ENCODE peak calls at places on chromosomes 13 and 19, in four cellular contexts. M is effector CD4-positive, alpha-beta T cell; O is testis; J is small intestine. I is an unnamed sample.

GRCh38 chr13:104301216-104301975 is 1235.2 kb upstream of the SLC10A2 start:
- DNase-seq in M (no peak), O (no peak), J (no peak), I (no peak)

GRCh38 chr19:4391701-4392543 is 8.4 kb downstream of the SH3GL1 start:
- DNase-seq in M (no peak), O (no peak), J (peak), I (no peak)

GRCh38 chr13:114019367-114019766 is 45.5 kb upstream of the C13orf46 start:
- DNase-seq in M (no peak), O (peak), J (no peak), I (no peak)

GRCh38 chr19:44696939-44697669 is 1.8 kb upstream of the CEACAM16 start:
- DNase-seq in M (no peak), O (no peak), J (no peak), I (no peak)

GRCh38 chr19:49422407-49423277 is 599 bp downstream of the PTH2 start:
- DNase-seq in M (no peak), O (peak), J (no peak), I (no peak)

GRCh38 chr19:34362679-34363069 is 2.3 kb upstream of the GPI start:
- DNase-seq in M (no peak), O (no peak), J (no peak), I (no peak)

GRCh38 chr19:29293736-29294342 is 80.9 kb upstream of the UQCRFS1 start:
- DNase-seq in M (no peak), O (no peak), J (no peak), I (no peak)

GRCh38 chr19:32324631-32325215 is 20.7 kb upstream of the ZNF507 start:
- DNase-seq in M (no peak), O (no peak), J (no peak), I (peak)

GRCh38 chr19:40433391-40434216 is 7.8 kb upstream of the SERTAD1 start:
- DNase-seq in M (peak), O (peak), J (peak), I (peak)

GRCh38 chr19:55197531-55197930 is 11.8 kb downstream of the PTPRH start:
- DNase-seq in M (no peak), O (no peak), J (no peak), I (no peak)

GRCh38 chr13:29454931-29455481 is 140.5 kb downstream of the SLC7A1 start:
- DNase-seq in M (no peak), O (no peak), J (peak), I (no peak)

GRCh38 chr13:42539670-42540069 is 34.3 kb upstream of the TNFSF11 start:
- DNase-seq in M (no peak), O (no peak), J (no peak), I (no peak)

GRCh38 chr19:54147676-54148075 is 10.1 kb downstream of the CNOT3 start:
- DNase-seq in M (no peak), O (no peak), J (no peak), I (no peak)

GRCh38 chr13:39913928-39914327 is 258.5 kb downstream of the COG6 start:
- DNase-seq in M (no peak), O (peak), J (no peak), I (no peak)

GRCh38 chr13:70568571-70568970 is 460.3 kb upstream of the KLHL1 start:
- DNase-seq in M (no peak), O (no peak), J (peak), I (peak)

GRCh38 chr19:49340069-49340864 is 5.1 kb downstream of the CD37 start:
- DNase-seq in M (no peak), O (peak), J (peak), I (no peak)

GRCh38 chr19:55484571-55485438 is at the start of gene NAT14:
- DNase-seq in M (peak), O (peak), J (no peak), I (peak)

GRCh38 chr13:33125821-33126570 is 109.8 kb downstream of the KL start:
- DNase-seq in M (no peak), O (peak), J (peak), I (no peak)

GRCh38 chr19:38793186-38793585 is 4.2 kb downstream of the LGALS7B start:
- DNase-seq in M (no peak), O (no peak), J (no peak), I (no peak)

GRCh38 chr19:41192574-41193419 is at the start of gene CYP2S1:
- DNase-seq in M (no peak), O (no peak), J (peak), I (no peak)

GRCh38 chr13:29888306-29888705 is 37.9 kb upstream of the UBL3 start:
- DNase-seq in M (no peak), O (no peak), J (no peak), I (no peak)

GRCh38 chr13:97284558-97284957 is 62.4 kb downstream of the MBNL2 start:
- DNase-seq in M (no peak), O (no peak), J (no peak), I (no peak)

GRCh38 chr19:58054792-58055482 is 4.1 kb upstream of the ZNF135 start:
- DNase-seq in M (no peak), O (peak), J (no peak), I (peak)

GRCh38 chr13:44093607-44094583 is 214.2 kb downstream of the LACC1 start:
- DNase-seq in M (no peak), O (no peak), J (no peak), I (no peak)

GRCh38 chr13:82062772-82063171 is 1721.8 kb upstream of the SPRY2 start:
- DNase-seq in M (no peak), O (no peak), J (no peak), I (no peak)

GRCh38 chr13:24910502-24911134 is 146.6 kb downstream of the RNF17 start:
- DNase-seq in M (no peak), O (no peak), J (peak), I (no peak)

GRCh38 chr13:75402787-75403186 is 79.2 kb downstream of the TBC1D4 start:
- DNase-seq in M (no peak), O (no peak), J (no peak), I (no peak)

GRCh38 chr19:4722671-4723464 is 774 bp downstream of the DPP9 start:
- DNase-seq in M (no peak), O (peak), J (peak), I (peak)

GRCh38 chr13:106851251-106851650 is 283.3 kb upstream of the ARGLU1 start:
- DNase-seq in M (no peak), O (no peak), J (no peak), I (no peak)

GRCh38 chr19:18659281-18660050 is 22.6 kb downstream of the KLHL26 start:
- DNase-seq in M (no peak), O (no peak), J (no peak), I (peak)

GRCh38 chr13:43293986-43294880 is 270.8 kb downstream of the DNAJC15 start:
- DNase-seq in M (no peak), O (no peak), J (no peak), I (no peak)

GRCh38 chr13:18212873-18213272 is 968.8 kb downstream of the TUBA3C start:
- DNase-seq in M (no peak), O (peak), J (peak), I (no peak)

GRCh38 chr13:35979378-35979911 is 151.7 kb downstream of the DCLK1 start:
- DNase-seq in M (no peak), O (peak), J (peak), I (peak)

GRCh38 chr13:108313382-108313781 is 43.9 kb downstream of the TNFSF13B start:
- DNase-seq in M (no peak), O (no peak), J (peak), I (no peak)

GRCh38 chr13:51618626-51619025 is 34.4 kb downstream of the WDFY2 start:
- DNase-seq in M (no peak), O (peak), J (no peak), I (peak)

GRCh38 chr13:72757792-72758535 is 23.7 kb downstream of the DIS3 start:
- DNase-seq in M (no peak), O (no peak), J (no peak), I (no peak)

GRCh38 chr19:31185261-31185660 is 164.0 kb downstream of the TSHZ3 start:
- DNase-seq in M (no peak), O (no peak), J (no peak), I (no peak)

GRCh38 chr19:4534836-4535658 is at the start of gene PLIN5:
- DNase-seq in M (no peak), O (peak), J (peak), I (peak)

GRCh38 chr13:24692541-24692940 is 12.3 kb downstream of the ATP12A start:
- DNase-seq in M (no peak), O (no peak), J (no peak), I (no peak)